ENCODE peak calls at places on chromosome 1, in seven cellular contexts. V is cardiac muscle cell, Q is mammary epithelial cell, O is hepatocyte, W is fibroblast of lung, U is H1, M is WTC11. S is an unnamed sample.

GRCh38 chr1:18353528-18353927 is 127.2 kb upstream of the KLHDC7A start:
- DNase-seq in V (no peak), Q (no peak), O (no peak), W (no peak), U (no peak), M (no peak), S (no peak)

GRCh38 chr1:62362952-62363325 is 43.7 kb upstream of the KANK4 start:
- DNase-seq in V (no peak), Q (peak; percentile 10), O (no peak), W (no peak), U (no peak), M (no peak), S (no peak)

GRCh38 chr1:18100493-18101063 is 7.0 kb upstream of the IGSF21 start:
- DNase-seq in V (peak; percentile 68), Q (peak; percentile 25), O (peak; percentile 75), W (peak; percentile 27), U (peak; percentile 85), M (peak; percentile 77), S (peak; percentile 42)

GRCh38 chr1:217630711-217631591 is at the start of the genes GPATCH2 and SPATA17:
- DNase-seq in V (peak; percentile 94), Q (peak; percentile 87), O (peak; percentile 92), W (peak; percentile 91), U (peak; percentile 72), M (peak; percentile 70), S (peak; percentile 81)

GRCh38 chr1:37475380-37476086 is 1.2 kb downstream of the ZC3H12A start:
- DNase-seq in V (no peak), Q (no peak), O (peak; percentile 25), W (peak; percentile 45), U (no peak), M (no peak), S (no peak)

GRCh38 chr1:159798893-159799292 is 3.3 kb upstream of the FCRL6 start:
- DNase-seq in V (peak; percentile 91), Q (peak; percentile 76), O (peak; percentile 82), W (peak; percentile 81), U (peak; percentile 59), M (peak; percentile 66), S (peak; percentile 71)

GRCh38 chr1:25900209-25900608 is 6.0 kb downstream of the STMN1 start:
- DNase-seq in V (no peak), Q (no peak), O (no peak), W (no peak), U (no peak), M (no peak), S (no peak)

GRCh38 chr1:19979494-19979977 is at the start of gene PLA2G2A:
- DNase-seq in V (peak; percentile 39), Q (no peak), O (peak; percentile 74), W (no peak), U (peak; percentile 28), M (no peak), S (no peak)

GRCh38 chr1:169361281-169361680 is 6.3 kb downstream of the NME7 start:
- DNase-seq in V (peak; percentile 33), Q (no peak), O (no peak), W (peak; percentile 71), U (no peak), M (no peak), S (no peak)

GRCh38 chr1:247833601-247834000 is 8.1 kb downstream of the OR11L1 start:
- DNase-seq in V (no peak), Q (no peak), O (no peak), W (no peak), U (no peak), M (peak; percentile 25), S (no peak)

GRCh38 chr1:172903581-172904220 is 147.0 kb downstream of the TNFSF18 start:
- DNase-seq in V (no peak), Q (peak; percentile 57), O (no peak), W (peak; percentile 88), U (no peak), M (no peak), S (no peak)

GRCh38 chr1:76919123-76919522 is 51.8 kb downstream of the ST6GALNAC5 start:
- DNase-seq in V (no peak), Q (no peak), O (no peak), W (no peak), U (no peak), M (peak; percentile 13), S (no peak)

GRCh38 chr1:219587401-219587800 is 25.5 kb downstream of the ZC3H11B start:
- DNase-seq in V (peak; percentile 23), Q (no peak), O (no peak), W (peak; percentile 14), U (no peak), M (no peak), S (no peak)

GRCh38 chr1:231990388-231990787 is 363.8 kb downstream of the DISC1 start:
- DNase-seq in V (peak; percentile 22), Q (no peak), O (no peak), W (no peak), U (no peak), M (no peak), S (no peak)

GRCh38 chr1:62800825-62801306 is 16.9 kb downstream of the ATG4C start:
- DNase-seq in V (no peak), Q (no peak), O (no peak), W (peak; percentile 12), U (no peak), M (no peak), S (no peak)

GRCh38 chr1:217333939-217334338 is 297.0 kb downstream of the GPATCH2 start:
- DNase-seq in V (peak; percentile 49), Q (peak; percentile 12), O (peak; percentile 20), W (peak; percentile 5), U (peak; percentile 83), M (peak; percentile 73), S (peak; percentile 58)

GRCh38 chr1:101079341-101079740 is 53.8 kb upstream of the DPH5 start:
- DNase-seq in V (no peak), Q (no peak), O (no peak), W (no peak), U (no peak), M (no peak), S (no peak)

GRCh38 chr1:162666006-162666645 is 33.9 kb downstream of the DDR2 start:
- DNase-seq in V (peak; percentile 36), Q (no peak), O (no peak), W (peak; percentile 81), U (no peak), M (no peak), S (no peak)

GRCh38 chr1:31371560-31371959 is 1.3 kb downstream of the FABP3 start:
- DNase-seq in V (no peak), Q (no peak), O (no peak), W (no peak), U (no peak), M (no peak), S (no peak)

GRCh38 chr1:181113061-181113695 is 24.7 kb downstream of the IER5 start:
- DNase-seq in V (peak; percentile 34), Q (peak; percentile 81), O (peak; percentile 41), W (peak; percentile 70), U (no peak), M (no peak), S (peak; percentile 61)

GRCh38 chr1:3504151-3504822 is 49.8 kb downstream of the ARHGEF16 start:
- DNase-seq in V (peak; percentile 80), Q (peak; percentile 51), O (no peak), W (peak; percentile 93), U (no peak), M (no peak), S (no peak)

GRCh38 chr1:63861055-63861691 is 87.4 kb downstream of the ROR1 start:
- DNase-seq in V (no peak), Q (no peak), O (no peak), W (no peak), U (no peak), M (no peak), S (no peak)

GRCh38 chr1:155018617-155019348 is 14.8 kb downstream of the DCST2 start:
- DNase-seq in V (no peak), Q (no peak), O (no peak), W (no peak), U (no peak), M (no peak), S (no peak)
- TF ChIP-seq CTCF in V (no peak), Q (no peak), O (no peak), W (no peak), U (no peak), M (no peak), S (no peak)

DNA sequence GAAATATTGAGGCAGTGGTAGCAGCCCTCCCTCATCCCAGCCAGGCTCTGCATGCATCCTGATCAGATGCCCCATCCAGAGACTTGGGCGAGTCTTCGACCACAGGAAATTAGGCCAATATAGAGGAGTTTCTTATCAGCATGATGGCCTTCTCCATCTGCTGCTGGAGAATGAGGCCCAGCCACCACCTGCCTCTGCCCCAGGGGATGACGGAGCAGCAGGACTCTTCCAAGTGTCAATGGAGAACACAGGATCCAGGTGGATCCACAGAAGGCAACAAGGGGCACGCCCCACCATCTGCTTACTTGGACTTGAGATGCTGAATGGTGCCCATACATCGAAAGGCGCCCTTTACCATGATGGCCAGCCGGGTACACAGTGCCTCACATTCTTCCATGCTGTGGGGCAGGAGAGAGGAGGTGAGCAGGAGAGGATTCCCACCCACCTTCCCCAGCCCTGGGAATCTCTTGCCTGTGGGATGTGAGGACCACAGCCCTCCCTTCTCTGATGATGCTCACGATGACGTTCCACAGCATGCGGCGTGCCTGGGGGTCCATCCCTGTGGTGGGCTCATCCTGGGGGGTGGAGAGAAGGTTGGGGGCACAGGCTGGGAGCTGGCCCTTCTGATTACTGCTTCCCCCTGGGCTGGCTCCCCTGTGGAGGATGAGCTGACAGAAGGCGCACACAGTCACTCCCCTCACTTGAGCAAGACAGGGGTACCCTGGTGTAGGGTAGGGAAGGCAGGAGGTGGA is 91.5 kb upstream of the GCLM start:
- DNase-seq in V (no peak), Q (no peak), O (no peak), W (no peak), U (no peak), M (no peak), S (no peak)
- TF ChIP-seq CTCF in V (no peak), Q (no peak), O (no peak), W (no peak), U (no peak), M (no peak), S (no peak)

DNA sequence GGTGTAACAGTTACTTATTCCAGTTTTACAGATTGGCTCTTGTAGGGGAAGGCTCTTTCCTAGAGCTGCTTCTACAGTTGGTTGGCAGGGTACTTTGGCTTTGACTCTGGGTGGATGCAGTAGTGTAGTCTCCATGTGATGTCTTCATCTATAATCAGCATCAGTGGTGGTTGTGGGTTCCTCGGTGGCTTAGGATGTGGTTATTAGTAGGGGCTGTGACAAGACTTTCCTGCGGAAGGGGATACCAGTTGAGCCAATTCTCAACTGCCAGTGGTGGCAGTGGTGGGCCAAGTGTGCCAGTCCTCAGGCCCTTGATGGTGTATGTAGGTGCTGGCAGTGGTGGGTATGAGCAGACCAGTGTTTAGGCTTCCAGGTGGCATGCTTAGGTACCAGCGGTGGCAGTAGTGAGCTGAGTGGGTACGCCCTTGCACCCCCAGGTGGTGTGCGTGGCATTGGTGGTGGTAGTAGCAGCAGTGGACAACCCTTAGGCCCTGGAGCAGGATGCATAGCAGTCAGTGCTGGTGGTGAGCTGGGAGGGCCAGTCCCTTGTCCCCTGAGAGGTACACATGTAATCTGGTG is 27.2 kb upstream of the KLF18 start:
- DNase-seq in V (no peak), Q (no peak), O (no peak), W (no peak), U (no peak), M (no peak), S (no peak)
- TF ChIP-seq CTCF in V (no peak), Q (no peak), O (no peak), W (no peak), U (peak; percentile 67), M (no peak), S (no peak)

DNA sequence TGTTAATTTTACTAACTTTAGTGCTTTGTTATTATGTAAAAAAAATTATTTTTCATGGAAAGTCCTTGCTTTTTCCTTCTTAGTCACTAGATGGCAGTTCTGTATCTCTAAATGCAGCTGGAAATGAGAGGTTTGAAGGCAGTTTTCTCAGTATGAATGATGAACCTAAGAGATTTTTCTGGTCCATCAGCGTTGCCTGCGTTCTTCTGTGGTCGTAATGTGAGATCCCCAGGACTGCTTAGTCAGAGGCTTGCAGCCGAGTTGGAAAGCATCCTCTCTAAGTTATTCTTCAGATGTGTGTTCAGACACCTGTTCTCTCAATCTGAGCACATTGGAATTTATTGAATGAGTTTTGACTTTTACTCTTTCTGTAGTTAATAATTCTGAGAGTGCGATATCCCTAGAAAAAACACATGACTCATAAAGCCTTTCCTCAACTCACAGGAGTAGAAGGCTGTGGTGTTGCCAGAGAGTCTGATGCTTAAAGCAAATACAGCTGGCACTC is 99.2 kb downstream of the FMN2 start:
- DNase-seq in V (peak; percentile 79), Q (peak; percentile 6), O (peak; percentile 84), W (peak; percentile 100), U (no peak), M (no peak), S (peak; percentile 54)
- TF ChIP-seq CTCF in V (peak; percentile 49), Q (peak; percentile 27), O (peak; percentile 86), W (peak; percentile 56), U (peak; percentile 50), M (peak; percentile 25), S (peak; percentile 34)